ENCODE peak calls at places on chromosomes 1 and 21, in ten cellular contexts. One of them, this sample, is unnamed.
A peak's percentile ranks its signal among the peaks of the same experiment; 100 is the strongest.

GRCh38 chr21:15896501-15896900 is 166.7 kb downstream of the USP25 start:
- DNase-seq in fibroblast of mammary gland: no peak
- DNase-seq in T-helper 9 cell: no peak
- DNase-seq in stimulated activated CD8-positive, alpha-beta memory T cell treated with anti-CD3 and anti-CD28 coated beads, Interleukin-4, amount 100 ng/mL, for 4 hours: no peak
- DNase-seq in NCI-H510A: no peak
- DNase-seq in caudate nucleus: no peak
- DNase-seq in activated CD4-positive, alpha-beta T cell treated with anti-CD3 and anti-CD28 coated beads, Interleukin-2, amount 10 ng/mL, durations not matched to agents 7 days and 5 days: no peak
- DNase-seq in ELF-1: no peak
- DNase-seq in nucleus accumbens: no peak
- DNase-seq in activated gamma-delta T cell treated with Interleukin-2 at 50 U/mL for 16 hours: no peak
- DNase-seq in this sample: peak; percentile 50

GRCh38 chr1:54506594-54506993 is 41.4 kb upstream of the ACOT11 start:
- DNase-seq in fibroblast of mammary gland: no peak
- DNase-seq in ELF-1: no peak
- DNase-seq in stimulated activated CD8-positive, alpha-beta memory T cell treated with anti-CD3 and anti-CD28 coated beads, Interleukin-4, amount 100 ng/mL, for 4 hours: no peak
- DNase-seq in nucleus accumbens: no peak
- DNase-seq in T-helper 9 cell: no peak
- DNase-seq in caudate nucleus: no peak
- DNase-seq in activated gamma-delta T cell treated with Interleukin-2 at 50 U/mL for 16 hours: no peak
- DNase-seq in activated CD4-positive, alpha-beta T cell treated with anti-CD3 and anti-CD28 coated beads, Interleukin-2, amount 10 ng/mL, durations not matched to agents 7 days and 5 days: no peak
- DNase-seq in NCI-H510A: no peak
- DNase-seq in this sample: peak; percentile 76

GRCh38 chr1:219806642-219807041 is 121.7 kb downstream of the SLC30A10 start:
- DNase-seq in NCI-H510A: no peak
- DNase-seq in nucleus accumbens: no peak
- DNase-seq in fibroblast of mammary gland: peak; percentile 37
- DNase-seq in stimulated activated CD8-positive, alpha-beta memory T cell treated with anti-CD3 and anti-CD28 coated beads, Interleukin-4, amount 100 ng/mL, for 4 hours: no peak
- DNase-seq in activated CD4-positive, alpha-beta T cell treated with anti-CD3 and anti-CD28 coated beads, Interleukin-2, amount 10 ng/mL, durations not matched to agents 7 days and 5 days: no peak
- DNase-seq in activated gamma-delta T cell treated with Interleukin-2 at 50 U/mL for 16 hours: no peak
- DNase-seq in caudate nucleus: no peak
- DNase-seq in ELF-1: no peak
- DNase-seq in T-helper 9 cell: no peak
- DNase-seq in this sample: no peak

GRCh38 chr1:37797750-37798345 is 4.2 kb downstream of the MANEAL start:
- DNase-seq in ELF-1: no peak
- DNase-seq in nucleus accumbens: no peak
- DNase-seq in T-helper 9 cell: no peak
- DNase-seq in NCI-H510A: no peak
- DNase-seq in activated gamma-delta T cell treated with Interleukin-2 at 50 U/mL for 16 hours: no peak
- DNase-seq in caudate nucleus: no peak
- DNase-seq in stimulated activated CD8-positive, alpha-beta memory T cell treated with anti-CD3 and anti-CD28 coated beads, Interleukin-4, amount 100 ng/mL, for 4 hours: no peak
- DNase-seq in activated CD4-positive, alpha-beta T cell treated with anti-CD3 and anti-CD28 coated beads, Interleukin-2, amount 10 ng/mL, durations not matched to agents 7 days and 5 days: no peak
- DNase-seq in fibroblast of mammary gland: peak; percentile 52
- DNase-seq in this sample: no peak

GRCh38 chr1:11394592-11395229 is 84.2 kb upstream of the DISP3 start:
- DNase-seq in ELF-1: no peak
- DNase-seq in nucleus accumbens: no peak
- DNase-seq in T-helper 9 cell: no peak
- DNase-seq in caudate nucleus: no peak
- DNase-seq in fibroblast of mammary gland: no peak
- DNase-seq in stimulated activated CD8-positive, alpha-beta memory T cell treated with anti-CD3 and anti-CD28 coated beads, Interleukin-4, amount 100 ng/mL, for 4 hours: no peak
- DNase-seq in activated CD4-positive, alpha-beta T cell treated with anti-CD3 and anti-CD28 coated beads, Interleukin-2, amount 10 ng/mL, durations not matched to agents 7 days and 5 days: no peak
- DNase-seq in activated gamma-delta T cell treated with Interleukin-2 at 50 U/mL for 16 hours: no peak
- DNase-seq in NCI-H510A: no peak
- DNase-seq in this sample: no peak

GRCh38 chr1:93839307-93839706 is 39.7 kb downstream of the DNTTIP2 start:
- DNase-seq in stimulated activated CD8-positive, alpha-beta memory T cell treated with anti-CD3 and anti-CD28 coated beads, Interleukin-4, amount 100 ng/mL, for 4 hours: no peak
- DNase-seq in activated gamma-delta T cell treated with Interleukin-2 at 50 U/mL for 16 hours: no peak
- DNase-seq in fibroblast of mammary gland: peak; percentile 96
- DNase-seq in NCI-H510A: no peak
- DNase-seq in ELF-1: no peak
- DNase-seq in caudate nucleus: no peak
- DNase-seq in nucleus accumbens: no peak
- DNase-seq in T-helper 9 cell: no peak
- DNase-seq in activated CD4-positive, alpha-beta T cell treated with anti-CD3 and anti-CD28 coated beads, Interleukin-2, amount 10 ng/mL, durations not matched to agents 7 days and 5 days: no peak
- DNase-seq in this sample: no peak

GRCh38 chr21:28742527-28742926 is 250.2 kb downstream of the LTN1 start:
- DNase-seq in activated CD4-positive, alpha-beta T cell treated with anti-CD3 and anti-CD28 coated beads, Interleukin-2, amount 10 ng/mL, durations not matched to agents 7 days and 5 days: no peak
- DNase-seq in caudate nucleus: no peak
- DNase-seq in stimulated activated CD8-positive, alpha-beta memory T cell treated with anti-CD3 and anti-CD28 coated beads, Interleukin-4, amount 100 ng/mL, for 4 hours: no peak
- DNase-seq in nucleus accumbens: no peak
- DNase-seq in NCI-H510A: no peak
- DNase-seq in T-helper 9 cell: no peak
- DNase-seq in activated gamma-delta T cell treated with Interleukin-2 at 50 U/mL for 16 hours: no peak
- DNase-seq in fibroblast of mammary gland: peak; percentile 74
- DNase-seq in ELF-1: no peak
- DNase-seq in this sample: no peak

GRCh38 chr1:167090289-167090942 is at the start of gene GPA33:
- DNase-seq in caudate nucleus: no peak
- DNase-seq in T-helper 9 cell: no peak
- DNase-seq in activated CD4-positive, alpha-beta T cell treated with anti-CD3 and anti-CD28 coated beads, Interleukin-2, amount 10 ng/mL, durations not matched to agents 7 days and 5 days: peak; percentile 45
- DNase-seq in ELF-1: no peak
- DNase-seq in stimulated activated CD8-positive, alpha-beta memory T cell treated with anti-CD3 and anti-CD28 coated beads, Interleukin-4, amount 100 ng/mL, for 4 hours: no peak
- DNase-seq in activated gamma-delta T cell treated with Interleukin-2 at 50 U/mL for 16 hours: peak; percentile 22
- DNase-seq in NCI-H510A: no peak
- DNase-seq in fibroblast of mammary gland: no peak
- DNase-seq in nucleus accumbens: no peak
- DNase-seq in this sample: no peak

GRCh38 chr1:203091761-203092330 is 6.0 kb upstream of the MYOG start:
- DNase-seq in activated CD4-positive, alpha-beta T cell treated with anti-CD3 and anti-CD28 coated beads, Interleukin-2, amount 10 ng/mL, durations not matched to agents 7 days and 5 days: peak; percentile 1
- DNase-seq in nucleus accumbens: no peak
- DNase-seq in activated gamma-delta T cell treated with Interleukin-2 at 50 U/mL for 16 hours: no peak
- DNase-seq in caudate nucleus: no peak
- DNase-seq in NCI-H510A: no peak
- DNase-seq in ELF-1: no peak
- DNase-seq in stimulated activated CD8-positive, alpha-beta memory T cell treated with anti-CD3 and anti-CD28 coated beads, Interleukin-4, amount 100 ng/mL, for 4 hours: no peak
- DNase-seq in T-helper 9 cell: no peak
- DNase-seq in fibroblast of mammary gland: no peak
- DNase-seq in this sample: peak; percentile 38

GRCh38 chr1:37473431-37474050 is 839 bp upstream of the ZC3H12A start:
- DNase-seq in activated gamma-delta T cell treated with Interleukin-2 at 50 U/mL for 16 hours: peak; percentile 44
- DNase-seq in T-helper 9 cell: no peak
- DNase-seq in fibroblast of mammary gland: no peak
- DNase-seq in caudate nucleus: no peak
- DNase-seq in ELF-1: no peak
- DNase-seq in nucleus accumbens: no peak
- DNase-seq in stimulated activated CD8-positive, alpha-beta memory T cell treated with anti-CD3 and anti-CD28 coated beads, Interleukin-4, amount 100 ng/mL, for 4 hours: no peak
- DNase-seq in activated CD4-positive, alpha-beta T cell treated with anti-CD3 and anti-CD28 coated beads, Interleukin-2, amount 10 ng/mL, durations not matched to agents 7 days and 5 days: peak; percentile 60
- DNase-seq in NCI-H510A: peak; percentile 61
- DNase-seq in this sample: peak; percentile 69